ENCODE peak calls at places on chromosome 14, in five cellular contexts. O is adrenal gland, D is esophagus squamous epithelium, V is GM12891, H is H1. T is an unnamed sample.

GRCh38 chr14:94040796-94041195 is 14.7 kb downstream of the OTUB2 start:
- DNase-seq in D (no peak), V (no peak), H (no peak), O (no peak), T (peak)

GRCh38 chr14:97544581-97544980 is 747.4 kb downstream of the VRK1 start:
- DNase-seq in H (no peak), V (no peak), D (no peak), O (no peak), T (no peak)

GRCh38 chr14:31843361-31844091 is 233.6 kb upstream of the ARHGAP5 start:
- DNase-seq in V (peak), H (no peak), D (no peak), O (no peak), T (no peak)

GRCh38 chr14:80764921-80765507 is 176.5 kb downstream of the CEP128 start:
- DNase-seq in O (no peak), V (no peak), D (no peak), H (no peak), T (no peak)

GRCh38 chr14:91115986-91116385 is 2.1 kb downstream of the DGLUCY start:
- DNase-seq in V (no peak), H (no peak), D (no peak), O (no peak), T (no peak)

GRCh38 chr14:80587096-80587724 is 354.3 kb downstream of the CEP128 start:
- DNase-seq in O (no peak), H (no peak), V (peak), D (no peak), T (no peak)

GRCh38 chr14:105271224-105271890 is 23.0 kb downstream of the BTBD6 start:
- DNase-seq in D (no peak), V (no peak), H (no peak), O (no peak), T (no peak)

GRCh38 chr14:96683575-96684289 is 113.5 kb upstream of the VRK1 start:
- DNase-seq in V (no peak), D (no peak), O (no peak), H (no peak), T (no peak)

GRCh38 chr14:95265106-95266094 is 54.3 kb downstream of the CLMN start:
- DNase-seq in O (no peak), H (no peak), V (no peak), D (no peak), T (no peak)

GRCh38 chr14:72801381-72801812 is 92.5 kb downstream of the DPF3 start:
- DNase-seq in H (no peak), O (no peak), V (no peak), D (no peak), T (no peak)

GRCh38 chr14:95294834-95295599 is 24.7 kb downstream of the CLMN start:
- DNase-seq in D (no peak), V (no peak), H (no peak), O (no peak), T (no peak)

GRCh38 chr14:100654814-100655795 is 67.9 kb upstream of the BEGAIN start:
- DNase-seq in H (peak), O (peak), D (no peak), V (peak), T (no peak)

GRCh38 chr14:50501642-50502041 is 30.7 kb downstream of the MAP4K5 start:
- DNase-seq in H (no peak), V (no peak), D (no peak), O (no peak), T (no peak)

GRCh38 chr14:89534896-89535615 is 118.0 kb upstream of the FOXN3 start:
- DNase-seq in D (no peak), V (no peak), H (no peak), O (no peak), T (no peak)

GRCh38 chr14:30673071-30673470 is 51.0 kb downstream of the SCFD1 start:
- DNase-seq in V (no peak), O (no peak), D (no peak), H (no peak), T (no peak)

GRCh38 chr14:69483765-69484443 is 624 bp upstream of the PLEKHD1 start:
- DNase-seq in O (peak), V (no peak), H (no peak), D (no peak), T (no peak)

GRCh38 chr14:68814376-68815287 is 21.8 kb upstream of the ZFP36L1 start:
- DNase-seq in O (no peak), H (no peak), D (no peak), V (no peak), T (peak)

GRCh38 chr14:38866461-38866860 is 236.6 kb downstream of the SEC23A start:
- DNase-seq in D (no peak), H (no peak), V (no peak), O (no peak), T (no peak)

GRCh38 chr14:101619484-101619883 is 58.2 kb downstream of the DIO3 start:
- DNase-seq in H (no peak), V (no peak), O (no peak), D (no peak), T (peak)

GRCh38 chr14:68967459-68967940 is 11.6 kb downstream of the ACTN1 start:
- DNase-seq in H (no peak), V (no peak), O (no peak), D (no peak), T (peak)

GRCh38 chr14:99527026-99527425 is 45.8 kb downstream of the CCNK start:
- DNase-seq in O (no peak), D (no peak), H (no peak), V (no peak), T (no peak)

GRCh38 chr14:24179961-24180726 is 8.3 kb downstream of the REC8 start:
- DNase-seq in V (no peak), O (peak), D (no peak), H (no peak), T (peak)

GRCh38 chr14:55781046-55781445 is 201.0 kb downstream of the KTN1 start:
- DNase-seq in O (no peak), D (no peak), H (no peak), V (no peak), T (no peak)

GRCh38 chr14:36553650-36554260 is 28.7 kb downstream of the NKX2-8 start:
- DNase-seq in V (peak), H (no peak), O (no peak), D (no peak), T (no peak)

GRCh38 chr14:74465335-74465734 is 27.8 kb downstream of the NPC2 start:
- DNase-seq in D (no peak), O (no peak), V (no peak), H (peak), T (no peak)

GRCh38 chr14:38207830-38208815 is at the start of gene SSTR1:
- DNase-seq in D (no peak), O (no peak), V (no peak), H (peak), T (no peak)

GRCh38 chr14:87952307-87953094 is 40.5 kb downstream of the GALC start:
- DNase-seq in V (no peak), H (no peak), D (no peak), O (no peak), T (no peak)

GRCh38 chr14:104335611-104336010 is 197.2 kb downstream of the KIF26A start:
- DNase-seq in H (no peak), O (no peak), D (no peak), V (no peak), T (no peak)

GRCh38 chr14:90489916-90490726 is 93.3 kb downstream of the CALM1 start:
- DNase-seq in D (no peak), V (no peak), O (peak), H (peak), T (no peak)

GRCh38 chr14:58625438-58625837 is 12.3 kb upstream of the DACT1 start:
- DNase-seq in D (no peak), V (no peak), H (no peak), O (no peak), T (no peak)

GRCh38 chr14:104092931-104093365 is 7.4 kb downstream of the ASPG start:
- DNase-seq in O (no peak), D (no peak), V (no peak), H (peak), T (no peak)

GRCh38 chr14:102545461-102546265 is 36.1 kb upstream of the ANKRD9 start:
- DNase-seq in O (no peak), V (no peak), D (no peak), H (peak), T (no peak)

GRCh38 chr14:99556134-99556791 is 47.7 kb downstream of the CCDC85C start:
- DNase-seq in O (no peak), H (no peak), V (no peak), D (no peak), T (no peak)

GRCh38 chr14:22039938-22040780 is 366.5 kb upstream of the OR4E1 start:
- DNase-seq in D (no peak), O (no peak), H (no peak), V (no peak), T (no peak)

GRCh38 chr14:34075095-34075744 is 124.3 kb upstream of the EGLN3 start:
- DNase-seq in D (no peak), H (no peak), O (no peak), V (no peak), T (no peak)

GRCh38 chr14:58428011-58428807 is 690 bp downstream of the KIAA0586 start:
- DNase-seq in D (no peak), H (no peak), O (no peak), V (no peak), T (no peak)

GRCh38 chr14:49417790-49418189 is 168.4 kb downstream of the RPS29 start:
- DNase-seq in O (no peak), D (no peak), H (no peak), V (no peak), T (no peak)

GRCh38 chr14:67241416-67242362 is at the start of gene PALS1:
- DNase-seq in H (peak), D (no peak), V (peak), O (no peak), T (no peak)
- TF ChIP-seq POLR2A in H (peak), D (no peak), V (no peak), O (peak), T (no peak)

GRCh38 chr14:40485688-40486087 is 1053.5 kb upstream of the FBXO33 start:
- DNase-seq in D (no peak), H (no peak), O (no peak), V (no peak), T (no peak)
- TF ChIP-seq POLR2A in D (no peak), H (no peak), O (no peak), V (no peak), T (no peak)

DNA sequence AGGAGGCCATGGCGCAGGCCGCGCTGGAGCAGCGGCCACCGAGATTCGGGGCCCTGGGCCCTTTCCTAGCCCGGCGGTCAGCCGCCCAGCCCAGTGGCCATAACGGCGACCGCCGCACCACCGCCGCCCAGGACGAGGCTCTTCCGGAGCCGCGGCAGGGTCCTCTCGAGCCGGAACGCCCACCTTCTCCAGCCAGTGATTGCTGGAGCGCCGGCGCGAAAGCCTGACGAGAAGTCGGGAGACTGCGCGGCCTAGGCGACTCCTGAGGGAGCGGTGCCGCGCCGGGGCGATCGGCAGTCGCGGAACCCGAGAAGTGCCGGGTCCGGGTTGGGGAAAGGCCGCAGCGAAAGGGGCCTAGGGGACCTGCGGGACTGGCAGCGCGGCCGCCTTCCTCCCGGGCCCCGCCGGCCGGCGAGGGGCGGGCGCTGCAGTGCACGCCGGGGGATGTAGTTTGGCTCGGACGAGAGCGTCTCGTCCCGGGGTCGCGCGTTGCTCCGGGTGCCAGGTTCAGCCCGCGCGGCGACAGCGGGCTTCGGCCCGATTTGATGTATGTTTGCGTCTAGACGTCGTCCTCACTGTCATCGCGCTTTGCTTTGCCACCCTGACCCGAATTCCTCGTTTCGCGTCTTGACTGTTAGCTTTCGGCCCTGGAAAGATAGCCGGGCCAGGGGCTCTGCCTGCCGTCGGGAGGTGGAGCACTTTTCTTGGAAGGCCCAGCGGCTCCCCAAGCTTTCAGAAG is at the start of gene VTI1B:
- DNase-seq in V (peak), D (peak), H (peak), O (peak), T (peak)
- TF ChIP-seq POLR2A in V (peak), D (no peak), H (peak), O (peak), T (no peak)

GRCh38 chr14:65102441-65103149 is at the start of gene MAX:
- DNase-seq in O (peak), H (peak), V (peak), D (peak), T (peak)
- TF ChIP-seq POLR2A in O (no peak), H (peak), V (peak), D (no peak), T (peak)

T was measured in spleen.